ENCODE peak calls at places on chromosomes 12 and 14, in five cellular contexts. O is IMR-90, L is GM10248, E is GM12864, P is stomach. V is an unnamed sample.
A peak's percentile ranks its signal among the peaks of the same experiment; 100 is the strongest.

GRCh38 chr12:17818931-17819330 is 271.1 kb downstream of the RERGL start:
- DNase-seq in O (no peak), L (no peak), E (no peak), P (no peak), V (no peak)

GRCh38 chr14:99601301-99601945 is 2.6 kb downstream of the CCDC85C start:
- DNase-seq in O (peak; percentile 65), L (no peak), E (no peak), P (no peak), V (no peak)

GRCh38 chr14:52801014-52801708 is 9.8 kb upstream of the GNPNAT1 start:
- DNase-seq in O (peak; percentile 92), L (no peak), E (no peak), P (no peak), V (no peak)

GRCh38 chr12:121198949-121199348 is 11.0 kb upstream of the P2RX4 start:
- DNase-seq in O (no peak), L (no peak), E (no peak), P (no peak), V (no peak)

GRCh38 chr12:91250273-91250672 is 67.7 kb upstream of the DCN start:
- DNase-seq in O (peak; percentile 58), L (no peak), E (no peak), P (no peak), V (no peak)

GRCh38 chr12:121582583-121583333 is 1.9 kb upstream of the KDM2B start:
- DNase-seq in O (no peak), L (no peak), E (no peak), P (no peak), V (no peak)

GRCh38 chr12:105955608-105955931 is 183.2 kb downstream of the NUAK1 start:
- DNase-seq in O (no peak), L (no peak), E (no peak), P (no peak), V (no peak)

GRCh38 chr12:13436182-13436581 is 239.7 kb downstream of the EMP1 start:
- DNase-seq in O (no peak), L (no peak), E (no peak), P (no peak), V (no peak)

DNA sequence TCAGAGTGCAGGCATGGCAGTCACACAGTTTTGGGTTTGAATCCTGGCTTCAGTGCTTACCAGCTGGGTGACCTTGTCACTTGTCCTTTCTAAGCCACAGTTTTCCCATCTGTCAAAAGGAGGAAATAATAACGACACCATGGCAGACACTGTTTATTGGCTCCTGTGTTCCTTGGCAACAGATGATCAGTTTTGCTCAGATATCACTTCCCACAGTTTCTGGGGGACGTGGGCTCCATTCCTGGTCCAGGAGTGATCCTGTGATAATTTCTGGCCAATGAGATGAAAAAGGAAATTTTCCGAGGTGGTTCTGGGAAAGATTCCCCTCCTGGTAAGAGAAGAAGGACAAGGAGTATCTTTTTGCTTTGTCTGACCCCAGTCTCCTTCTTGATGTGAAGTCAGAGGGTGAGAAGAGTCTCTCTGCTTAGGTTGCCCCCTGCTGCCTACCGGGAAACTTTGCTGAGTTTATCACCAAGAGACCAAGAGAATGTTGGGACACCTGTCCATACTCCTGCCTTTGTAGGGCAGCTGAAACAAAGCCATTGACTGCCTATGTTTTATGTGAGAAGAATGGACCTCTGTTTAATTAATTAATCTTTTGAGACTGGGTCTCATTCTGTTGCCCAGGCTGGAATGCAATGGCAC is 178.9 kb upstream of the NRXN3 start:
- DNase-seq in O (no peak), L (no peak), E (no peak), P (no peak), V (no peak)
- TF ChIP-seq CTCF in O (no peak), L (no peak), E (peak; percentile 29), P (no peak), V (no peak)

DNA sequence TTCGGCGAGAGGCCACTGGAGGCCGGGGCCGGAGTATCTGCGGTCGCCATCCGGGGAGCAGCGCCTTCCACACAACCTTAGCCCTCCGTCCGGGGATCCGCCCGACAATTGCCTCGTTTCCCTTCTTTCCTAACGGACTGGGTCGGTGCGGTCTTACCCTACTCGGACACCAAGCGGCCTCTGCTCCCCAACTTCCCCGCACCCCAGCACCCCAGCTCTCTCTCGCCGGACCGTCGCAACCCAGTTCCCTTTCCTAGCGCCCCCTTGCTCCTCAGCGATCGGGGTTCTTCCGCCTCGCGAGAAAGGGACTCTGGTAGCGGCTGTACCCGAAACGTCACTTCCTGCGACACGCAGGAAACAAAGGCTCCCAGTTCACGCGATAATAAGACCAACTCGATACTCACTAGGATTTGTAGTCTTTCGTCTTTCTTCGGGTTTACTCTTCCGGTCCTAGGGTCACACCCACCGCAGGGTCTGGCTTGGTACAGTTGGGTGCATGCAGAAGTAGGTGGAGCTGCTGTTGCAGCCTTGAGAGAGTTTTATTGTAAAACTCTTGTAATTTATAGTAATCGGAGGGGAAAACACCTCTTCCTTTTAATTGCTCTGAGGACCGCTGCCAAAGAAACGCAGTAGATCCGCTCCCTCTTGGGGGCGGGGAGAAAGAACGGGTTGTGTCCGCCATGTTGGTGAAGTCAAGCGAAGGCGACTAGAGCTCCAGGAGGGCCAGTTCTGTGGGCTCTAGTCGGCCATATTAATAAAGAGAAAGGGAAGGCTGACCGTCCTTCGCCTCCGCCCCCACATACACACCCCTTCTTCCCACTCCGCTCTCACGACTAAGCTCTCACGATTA is at the start of the genes THAP2 and ZFC3H1:
- DNase-seq in O (peak; percentile 100), L (peak; percentile 92), E (peak; percentile 99), P (peak; percentile 94), V (peak; percentile 98)
- TF ChIP-seq CTCF in O (peak; percentile 43), L (peak; percentile 33), E (peak; percentile 33), P (no peak), V (no peak)

DNA sequence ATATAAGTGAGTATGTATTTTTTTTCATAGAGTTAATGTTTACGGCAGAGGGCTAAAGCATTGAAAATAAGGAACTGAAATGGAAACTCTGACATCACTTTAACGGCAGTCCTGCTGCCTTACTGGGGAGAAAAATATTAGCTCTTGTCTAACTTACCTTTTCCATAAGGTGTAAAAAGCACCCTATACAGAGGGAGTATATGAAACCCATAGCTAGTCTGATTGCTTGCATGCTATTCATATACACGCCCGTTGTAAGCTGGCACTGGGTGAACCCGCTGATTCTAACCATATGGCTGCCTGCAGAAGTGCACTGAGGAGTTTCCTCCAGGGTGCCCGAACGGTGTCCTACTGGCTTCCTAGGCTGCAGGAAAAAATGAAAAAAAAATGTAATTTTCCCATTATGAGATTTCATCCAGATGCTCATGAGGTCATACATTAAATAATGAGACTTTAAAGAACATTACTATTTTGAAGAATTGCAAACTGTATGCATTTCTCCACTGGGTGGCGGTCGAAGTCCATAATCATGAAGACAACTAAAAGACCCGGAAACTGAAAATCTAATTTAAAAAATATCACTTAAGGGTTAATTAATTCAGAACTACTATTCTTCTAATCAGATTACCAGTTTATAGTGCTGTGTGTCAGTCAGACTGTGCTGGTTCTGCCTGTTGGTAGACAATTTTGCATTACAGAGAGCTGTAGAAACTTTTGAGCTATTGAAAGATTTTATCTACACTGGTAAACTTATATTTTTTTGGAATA is 144.7 kb downstream of the ALX1 start:
- DNase-seq in O (peak; percentile 2), L (peak; percentile 14), E (peak; percentile 37), P (peak; percentile 45), V (no peak)
- TF ChIP-seq CTCF in O (peak; percentile 41), L (peak; percentile 46), E (peak; percentile 53), P (peak; percentile 46), V (no peak)

GRCh38 chr14:106875503-106875902 is 1349.1 kb downstream of the TMEM121 start:
- DNase-seq in O (no peak), L (peak; percentile 34), E (no peak), P (peak; percentile 51), V (no peak)

GRCh38 chr14:106876711-106877110 is 1350.3 kb downstream of the TMEM121 start:
- DNase-seq in O (no peak), L (no peak), E (no peak), P (no peak), V (no peak)

GRCh38 chr14:106877527-106877926 is 1351.1 kb downstream of the TMEM121 start:
- DNase-seq in O (no peak), L (no peak), E (no peak), P (no peak), V (no peak)

GRCh38 chr14:106883218-106883692 is 1356.9 kb downstream of the TMEM121 start:
- DNase-seq in O (no peak), L (no peak), E (no peak), P (no peak), V (no peak)

DNA sequence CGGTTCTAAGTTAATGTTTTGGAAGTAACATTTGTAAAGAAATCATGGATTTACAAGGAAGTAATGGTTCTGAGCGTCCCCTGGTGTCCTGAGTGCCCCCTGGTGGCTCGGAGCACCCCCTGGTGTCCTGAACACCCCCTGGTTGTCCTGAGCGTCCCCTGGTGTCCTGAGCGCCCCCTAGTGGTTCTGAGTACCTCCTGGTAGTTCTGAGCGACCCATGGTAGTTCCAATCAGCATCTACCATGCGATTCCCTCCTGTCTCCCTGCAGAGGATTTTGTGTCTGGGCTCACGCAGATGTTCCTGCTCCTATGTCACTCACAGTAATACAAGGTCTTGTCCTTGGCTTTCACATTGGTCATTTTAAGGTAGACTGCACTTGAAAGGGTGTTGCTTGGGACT is 1352.9 kb downstream of the TMEM121 start:
- DNase-seq in O (no peak), L (peak; percentile 67), E (no peak), P (peak; percentile 63), V (no peak)
- TF ChIP-seq CTCF in O (peak; percentile 15), L (peak; percentile 93), E (peak; percentile 88), P (peak; percentile 35), V (no peak)